ENCODE peak calls at places on chromosome X, in nine cellular contexts. S, A, Z, B, M, T, R, P and D are unnamed samples.

GRCh38 chrX:103687073-103687695 is 685 bp upstream of the MORF4L2 start:
- DNase-seq in S (peak; percentile 85), A (peak; percentile 86), Z (peak; percentile 72), B (no peak), M (peak; percentile 79), T (peak; percentile 69), R (peak; percentile 49), P (peak; percentile 81), D (no peak)

GRCh38 chrX:63747331-63747730 is 37.7 kb downstream of the ARHGEF9 start:
- DNase-seq in S (no peak), A (no peak), Z (no peak), B (no peak), M (no peak), T (peak; percentile 41), R (no peak), P (no peak), D (no peak)

GRCh38 chrX:118644378-118644777 is 83.0 kb upstream of the IL13RA1 start:
- DNase-seq in S (no peak), A (no peak), Z (no peak), B (peak; percentile 26), M (peak; percentile 4), T (peak; percentile 1), R (peak; percentile 39), P (no peak), D (peak; percentile 24)

GRCh38 chrX:5051831-5052491 is 1176.7 kb downstream of the NLGN4X start:
- DNase-seq in S (peak; percentile 32), A (no peak), Z (no peak), B (peak; percentile 97), M (peak; percentile 3), T (peak; percentile 60), R (peak; percentile 90), P (peak; percentile 1), D (no peak)

GRCh38 chrX:77693594-77693993 is 92.4 kb downstream of the ATRX start:
- DNase-seq in S (no peak), A (no peak), Z (no peak), B (no peak), M (no peak), T (no peak), R (no peak), P (no peak), D (no peak)

GRCh38 chrX:120514236-120514635 is 45.1 kb upstream of the LAMP2 start:
- DNase-seq in S (no peak), A (no peak), Z (no peak), B (peak; percentile 16), M (no peak), T (peak; percentile 1), R (peak; percentile 31), P (no peak), D (peak; percentile 12)

GRCh38 chrX:49978191-49978590 is 55.8 kb downstream of the CLCN5 start:
- DNase-seq in S (no peak), A (no peak), Z (no peak), B (peak; percentile 4), M (no peak), T (no peak), R (no peak), P (no peak), D (no peak)

GRCh38 chrX:66023726-66024467 is 16.0 kb downstream of the VSIG4 start:
- DNase-seq in S (no peak), A (no peak), Z (no peak), B (peak; percentile 23), M (no peak), T (no peak), R (no peak), P (no peak), D (no peak)

GRCh38 chrX:153153516-153153915 is 25.6 kb upstream of the MAGEA1 start:
- DNase-seq in S (no peak), A (no peak), Z (no peak), B (no peak), M (no peak), T (no peak), R (no peak), P (no peak), D (no peak)

GRCh38 chrX:6225307-6226052 is 3.2 kb downstream of the NLGN4X start:
- DNase-seq in S (no peak), A (no peak), Z (no peak), B (no peak), M (no peak), T (no peak), R (no peak), P (peak; percentile 1), D (peak; percentile 49)

GRCh38 chrX:121581885-121582284 is 534.5 kb downstream of the GLUD2 start:
- DNase-seq in S (no peak), A (no peak), Z (no peak), B (no peak), M (no peak), T (no peak), R (no peak), P (no peak), D (no peak)

GRCh38 chrX:38142598-38142997 is 78.1 kb downstream of the SRPX start:
- DNase-seq in S (no peak), A (no peak), Z (no peak), B (no peak), M (no peak), T (no peak), R (no peak), P (no peak), D (no peak)

GRCh38 chrX:25012793-25013592 is 2.8 kb downstream of the ARX start:
- DNase-seq in S (no peak), A (no peak), Z (no peak), B (no peak), M (no peak), T (no peak), R (no peak), P (no peak), D (no peak)

GRCh38 chrX:108736509-108737479 is at the start of gene IRS4:
- DNase-seq in S (no peak), A (no peak), Z (no peak), B (no peak), M (peak; percentile 15), T (no peak), R (no peak), P (peak; percentile 6), D (no peak)

GRCh38 chrX:118652717-118653116 is 74.7 kb upstream of the IL13RA1 start:
- DNase-seq in S (no peak), A (no peak), Z (no peak), B (no peak), M (peak; percentile 39), T (no peak), R (no peak), P (no peak), D (no peak)